ENCODE peak calls at places on chromosomes 3 and 15, in four cellular contexts. One of them, this sample, is unnamed.

GRCh38 chr3:152176241-152176640 is 92.5 kb upstream of the MBNL1 start:
- DNase-seq in left lung: no peak
- DNase-seq in AG08396: no peak
- DNase-seq in SHP77: no peak
- DNase-seq in this sample: no peak

GRCh38 chr15:90063733-90064247 is 38.5 kb downstream of the IDH2 start:
- DNase-seq in AG08396: no peak
- DNase-seq in SHP77: no peak
- DNase-seq in left lung: peak
- DNase-seq in this sample: no peak

GRCh38 chr3:142896996-142897395 is 8.1 kb upstream of the PCOLCE2 start:
- DNase-seq in AG08396: no peak
- DNase-seq in left lung: no peak
- DNase-seq in SHP77: no peak
- DNase-seq in this sample: no peak

GRCh38 chr3:45145223-45145622 is 955 bp downstream of the CDCP1 start:
- DNase-seq in left lung: no peak
- DNase-seq in SHP77: no peak
- DNase-seq in AG08396: no peak
- DNase-seq in this sample: no peak

GRCh38 chr3:13484861-13485590 is 4.9 kb downstream of the HDAC11 start:
- DNase-seq in AG08396: peak
- DNase-seq in SHP77: peak
- DNase-seq in left lung: peak
- DNase-seq in this sample: peak

GRCh38 chr15:73196113-73196512 is 143.8 kb downstream of the NEO1 start:
- DNase-seq in SHP77: no peak
- DNase-seq in AG08396: no peak
- DNase-seq in left lung: no peak
- DNase-seq in this sample: no peak

GRCh38 chr3:119323401-119324107 is 29.4 kb downstream of the ARHGAP31 start:
- DNase-seq in SHP77: no peak
- DNase-seq in left lung: no peak
- DNase-seq in AG08396: no peak
- DNase-seq in this sample: no peak

GRCh38 chr3:33137691-33138090 is 23.9 kb downstream of the CRTAP start:
- DNase-seq in left lung: no peak
- DNase-seq in SHP77: no peak
- DNase-seq in AG08396: no peak
- DNase-seq in this sample: no peak

GRCh38 chr3:112199622-112200316 is 66.7 kb upstream of the GCSAM start:
- DNase-seq in SHP77: no peak
- DNase-seq in left lung: no peak
- DNase-seq in AG08396: no peak
- DNase-seq in this sample: no peak

GRCh38 chr3:43852066-43852465 is 161.3 kb downstream of the ABHD5 start:
- DNase-seq in left lung: no peak
- DNase-seq in SHP77: no peak
- DNase-seq in AG08396: no peak
- DNase-seq in this sample: no peak

GRCh38 chr3:100710355-100711198 is 1.3 kb downstream of the TFG start:
- DNase-seq in SHP77: peak
- DNase-seq in left lung: no peak
- DNase-seq in AG08396: peak
- DNase-seq in this sample: no peak

GRCh38 chr15:57510647-57511046 is 81.1 kb upstream of the MYZAP start:
- DNase-seq in left lung: no peak
- DNase-seq in AG08396: no peak
- DNase-seq in SHP77: peak
- DNase-seq in this sample: peak

GRCh38 chr3:149317072-149317471 is 16.4 kb downstream of the TM4SF18 start:
- DNase-seq in AG08396: no peak
- DNase-seq in left lung: no peak
- DNase-seq in SHP77: no peak
- DNase-seq in this sample: no peak